ENCODE peak calls at places on chromosomes 4 and X, in ten cellular contexts. X is WERI-Rb-1; R is CD8-positive, alpha-beta T cell; A is dorsolateral prefrontal cortex; U is mesothelial cell of epicardium; Q is astrocyte of the spinal cord; O is esophagus squamous epithelium; C is GM10248; Z is kidney; S is AG09319. H is an unnamed sample.

GRCh38 chr4:174358823-174359222 is 75.1 kb downstream of the CEP44 start:
- DNase-seq in O (no peak), C (peak), Z (no peak), R (no peak), Q (peak), S (no peak), U (no peak), A (no peak), X (no peak), H (peak)

GRCh38 chrX:74923942-74924448 is 1.3 kb downstream of the NEXMIF start:
- DNase-seq in X (no peak), Z (peak), R (no peak), C (peak), Q (no peak), A (peak), U (peak), O (no peak), S (no peak), H (no peak)

GRCh38 chr4:87274327-87274726 is 48.4 kb downstream of the HSD17B13 start:
- DNase-seq in Z (no peak), O (no peak), Q (no peak), A (no peak), S (no peak), C (no peak), X (no peak), R (no peak), U (no peak), H (no peak)

GRCh38 chr4:173257732-173258717 is 76.1 kb downstream of the HMGB2 start:
- DNase-seq in S (no peak), R (peak), O (no peak), Z (no peak), U (peak), A (peak), C (peak), X (peak), Q (peak), H (peak)

GRCh38 chr4:177385576-177386320 is 56.5 kb downstream of the AGA start:
- DNase-seq in O (no peak), Z (no peak), Q (no peak), A (no peak), U (no peak), S (peak), R (no peak), X (no peak), C (no peak), H (no peak)

GRCh38 chr4:113675731-113676707 is 85.5 kb downstream of the CAMK2D start:
- DNase-seq in Q (no peak), C (no peak), Z (no peak), O (no peak), U (no peak), X (no peak), S (no peak), A (no peak), R (no peak), H (peak)

GRCh38 chr4:128653514-128654420 is 155.7 kb upstream of the JADE1 start:
- DNase-seq in U (peak), R (no peak), A (no peak), Q (no peak), C (no peak), O (no peak), Z (peak), S (no peak), X (peak), H (no peak)

GRCh38 chr4:108544504-108544903 is 75.9 kb upstream of the RPL34 start:
- DNase-seq in R (no peak), U (no peak), C (no peak), A (no peak), X (no peak), S (no peak), Q (peak), Z (no peak), O (no peak), H (peak)

GRCh38 chr4:142080960-142081359 is 444.6 kb downstream of the IL15 start:
- DNase-seq in Z (no peak), S (no peak), U (no peak), O (no peak), Q (no peak), A (no peak), X (no peak), C (no peak), R (no peak), H (no peak)

GRCh38 chrX:20263474-20263873 is 3.2 kb downstream of the RPS6KA3 start:
- DNase-seq in C (no peak), O (no peak), S (no peak), A (no peak), R (no peak), X (no peak), Z (no peak), U (no peak), Q (peak), H (peak)

GRCh38 chr4:120869511-120870278 is 52.8 kb downstream of the PRDM5 start:
- DNase-seq in O (no peak), S (no peak), Z (no peak), U (no peak), R (no peak), X (no peak), C (no peak), Q (no peak), A (no peak), H (peak)

GRCh38 chr4:161799687-161800086 is 364.1 kb downstream of the FSTL5 start:
- DNase-seq in S (no peak), C (no peak), R (no peak), Z (no peak), U (no peak), O (no peak), A (no peak), Q (no peak), X (no peak), H (peak)

GRCh38 chr4:187475901-187476300 is 519.7 kb upstream of the ZFP42 start:
- DNase-seq in S (no peak), A (peak), U (no peak), R (no peak), O (no peak), Z (no peak), C (no peak), X (no peak), Q (no peak), H (no peak)

GRCh38 chr4:26786916-26787315 is 73.7 kb upstream of the STIM2 start:
- DNase-seq in R (no peak), Z (no peak), A (no peak), X (no peak), Q (no peak), U (no peak), S (no peak), C (no peak), O (no peak), H (no peak)

GRCh38 chr4:2790583-2791517 is 2.0 kb upstream of the SH3BP2 start:
- DNase-seq in X (no peak), O (no peak), U (no peak), S (no peak), C (no peak), Z (peak), Q (no peak), R (no peak), A (no peak), H (no peak)

GRCh38 chrX:2928583-2929434 is at the start of gene ARSD:
- DNase-seq in U (peak), Z (peak), A (peak), Q (peak), X (no peak), S (peak), O (peak), C (no peak), R (peak), H (peak)

GRCh38 chrX:12936947-12937346 is 30.5 kb downstream of the TLR8 start:
- DNase-seq in Q (no peak), O (no peak), C (no peak), R (no peak), X (no peak), Z (no peak), S (no peak), U (no peak), A (no peak), H (no peak)

GRCh38 chrX:80312448-80312847 is 107.8 kb upstream of the TENT5D start:
- DNase-seq in A (no peak), X (no peak), Z (no peak), S (no peak), C (no peak), O (no peak), R (no peak), Q (no peak), U (no peak), H (no peak)

GRCh38 chr4:173461170-173461569 is 62.3 kb upstream of the SCRG1 start:
- DNase-seq in O (no peak), U (no peak), S (no peak), C (no peak), R (no peak), Q (peak), A (no peak), Z (no peak), X (no peak), H (no peak)

GRCh38 chr4:85741921-85742591 is 267.1 kb downstream of the ARHGAP24 start:
- DNase-seq in S (no peak), C (no peak), Z (no peak), A (peak), X (no peak), O (no peak), R (no peak), Q (no peak), U (no peak), H (no peak)

GRCh38 chrX:132728296-132728695 is 230.1 kb downstream of the HS6ST2 start:
- DNase-seq in A (no peak), X (peak), Z (no peak), O (no peak), S (no peak), R (no peak), C (no peak), U (no peak), Q (no peak), H (no peak)

GRCh38 chr4:184457530-184458249 is 16.7 kb downstream of the IRF2 start:
- DNase-seq in O (no peak), S (no peak), R (no peak), A (peak), U (no peak), C (no peak), Q (no peak), Z (no peak), X (no peak), H (no peak)

GRCh38 chr4:4694296-4694772 is 152.5 kb upstream of the STX18 start:
- DNase-seq in U (peak), Q (no peak), Z (peak), O (no peak), S (no peak), R (no peak), C (no peak), X (peak), A (peak), H (peak)
- TF ChIP-seq CTCF in U (no peak), Q (peak), Z (no peak), O (no peak), S (peak), R (no peak), C (no peak), X (peak), A (peak), H (no peak)

DNA sequence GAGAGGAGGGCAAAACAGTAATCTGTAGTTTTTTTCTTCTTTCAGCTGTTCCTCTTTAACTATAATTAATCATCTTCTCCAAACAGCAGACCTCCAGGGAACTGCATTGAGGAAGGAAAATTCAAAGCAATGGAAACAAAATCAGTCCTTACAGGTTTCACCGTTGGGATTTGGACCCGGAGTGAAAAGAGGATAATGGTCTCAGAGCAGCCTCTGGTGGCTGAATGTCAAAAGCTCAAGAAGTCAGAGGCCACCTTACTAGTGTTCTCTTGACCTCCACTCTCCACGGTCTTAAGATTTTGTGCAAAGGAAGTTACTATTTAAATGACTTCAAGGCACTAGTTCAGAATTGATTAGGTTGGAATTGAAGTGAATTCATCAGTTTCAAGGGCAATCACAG is 16.0 kb upstream of the MID1 start:
- DNase-seq in Q (peak), S (no peak), A (no peak), R (no peak), O (no peak), U (no peak), C (no peak), Z (no peak), X (peak), H (peak)
- TF ChIP-seq CTCF in Q (peak), S (peak), A (peak), R (no peak), O (peak), U (no peak), C (peak), Z (peak), X (peak), H (peak)

GRCh38 chr4:164718817-164719216 is 35.1 kb upstream of the SMIM31 start:
- DNase-seq in Z (no peak), O (no peak), A (no peak), S (no peak), X (no peak), Q (no peak), U (no peak), R (no peak), C (no peak), H (no peak)

DNA sequence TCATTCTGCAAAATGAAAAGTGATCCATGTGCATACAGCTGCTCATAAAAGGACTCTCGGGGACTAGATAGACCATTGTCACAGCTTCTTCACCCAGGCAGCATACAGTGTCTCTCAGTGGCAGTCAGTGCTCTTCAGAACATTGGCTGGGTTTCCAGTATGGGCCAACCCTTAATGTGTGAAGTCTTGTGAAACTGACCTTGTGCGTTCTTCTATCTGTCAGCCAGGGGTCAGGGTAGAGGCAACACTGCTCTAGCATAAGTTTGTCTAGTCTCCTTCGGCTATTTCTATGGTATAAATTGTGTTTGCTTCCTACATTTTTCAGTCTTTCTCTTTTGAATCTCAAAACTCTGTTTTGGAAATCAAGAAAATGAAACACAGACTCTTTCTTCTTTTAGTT is 37.0 kb upstream of the SMIM31 start:
- DNase-seq in X (no peak), C (no peak), S (no peak), A (no peak), R (no peak), U (no peak), O (no peak), Z (no peak), Q (no peak), H (peak)
- TF ChIP-seq CTCF in X (peak), C (no peak), S (no peak), A (peak), R (no peak), U (no peak), O (no peak), Z (no peak), Q (peak), H (peak)

GRCh38 chr4:140098481-140099132 is 55.4 kb downstream of the MAML3 start:
- DNase-seq in S (no peak), X (no peak), C (no peak), Z (no peak), Q (peak), O (no peak), R (no peak), A (no peak), U (no peak), H (no peak)
- TF ChIP-seq CTCF in S (no peak), X (no peak), C (no peak), Z (no peak), Q (no peak), O (no peak), R (no peak), A (no peak), U (no peak), H (no peak)

GRCh38 chrX:1323315-1323714 is 13.3 kb upstream of the IL3RA start:
- DNase-seq in X (peak), U (no peak), R (peak), Q (no peak), Z (peak), C (peak), O (no peak), S (no peak), A (no peak), H (no peak)
- TF ChIP-seq CTCF in X (peak), U (no peak), R (peak), Q (peak), Z (peak), C (peak), O (peak), S (peak), A (no peak), H (peak)

GRCh38 chr4:6451309-6451708 is 21.1 kb downstream of the PPP2R2C start:
- DNase-seq in U (no peak), A (no peak), X (no peak), C (no peak), O (no peak), Q (no peak), Z (no peak), S (no peak), R (no peak), H (no peak)

GRCh38 chr4:6452897-6453687 is 19.3 kb downstream of the PPP2R2C start:
- DNase-seq in O (no peak), C (no peak), R (no peak), U (no peak), Q (no peak), X (no peak), A (no peak), S (no peak), Z (no peak), H (no peak)

GRCh38 chr4:6454112-6454910 is 18.1 kb downstream of the PPP2R2C start:
- DNase-seq in A (no peak), Q (no peak), Z (no peak), R (no peak), X (no peak), O (no peak), S (no peak), C (no peak), U (no peak), H (no peak)

GRCh38 chr4:6452116-6452896 is 20.1 kb downstream of the PPP2R2C start:
- DNase-seq in R (no peak), A (no peak), X (no peak), C (no peak), Q (no peak), U (no peak), O (no peak), Z (no peak), S (no peak), H (no peak)

DNA sequence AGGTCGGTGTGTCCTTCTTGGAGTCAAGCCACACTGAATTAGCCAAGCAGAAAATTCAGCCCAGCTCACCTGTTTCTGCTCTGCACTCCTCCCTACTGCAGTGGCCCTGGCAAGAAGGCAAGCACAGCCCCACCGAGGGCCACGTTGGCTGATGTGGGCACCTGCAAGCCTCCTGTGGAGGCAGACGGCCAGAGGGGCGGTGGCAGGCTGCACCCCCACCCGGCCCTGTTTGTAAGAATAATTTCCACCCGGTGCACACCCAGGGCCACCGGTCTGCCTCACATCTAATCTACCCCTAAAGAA is 18.8 kb downstream of the PPP2R2C start:
- DNase-seq in Z (no peak), X (no peak), Q (no peak), O (no peak), A (peak), S (no peak), R (no peak), C (no peak), U (no peak), H (no peak)
- TF ChIP-seq CTCF in Z (no peak), X (no peak), Q (no peak), O (no peak), A (no peak), S (no peak), R (no peak), C (no peak), U (no peak), H (no peak)

GRCh38 chrX:24369816-24370215 is 9.4 kb downstream of the SUPT20HL1 start:
- DNase-seq in Z (no peak), Q (no peak), A (no peak), O (no peak), S (no peak), C (no peak), X (no peak), U (no peak), R (no peak), H (no peak)
- TF ChIP-seq CTCF in Z (no peak), Q (no peak), A (no peak), O (no peak), S (no peak), C (no peak), X (no peak), U (no peak), R (no peak), H (no peak)

GRCh38 chr4:98027827-98028226 is 115.4 kb downstream of the STPG2 start:
- DNase-seq in U (no peak), A (no peak), S (no peak), Q (peak), X (no peak), R (no peak), C (no peak), O (no peak), Z (no peak), H (peak)
- TF ChIP-seq CTCF in U (no peak), A (no peak), S (no peak), Q (peak), X (peak), R (no peak), C (no peak), O (peak), Z (no peak), H (peak)

GRCh38 chrX:85052207-85052606 is 48.5 kb downstream of the APOOL start:
- DNase-seq in U (no peak), X (no peak), C (no peak), R (no peak), O (no peak), Z (no peak), Q (no peak), S (no peak), A (no peak), H (peak)

GRCh38 chrX:85051627-85052026 is 48.0 kb downstream of the APOOL start:
- DNase-seq in Q (no peak), C (no peak), A (no peak), U (no peak), Z (no peak), X (no peak), R (no peak), S (no peak), O (no peak), H (no peak)

GRCh38 chrX:85052636-85053343 is 49.1 kb downstream of the APOOL start:
- DNase-seq in C (no peak), Z (no peak), A (no peak), R (no peak), O (no peak), X (no peak), Q (peak), S (peak), U (no peak), H (peak)
- TF ChIP-seq CTCF in C (no peak), Z (no peak), A (peak), R (no peak), O (peak), X (no peak), Q (peak), S (peak), U (no peak), H (peak)

H was measured in MCF 10A.